ENCODE peak calls at places on chromosomes 5 and 9, in nine cellular contexts. G is heart left ventricle, I is transverse colon, J is fibroblast of lung, L is iPS DF 6.9, O is mucosa of descending colon, Z is adrenal gland, V is right cardiac atrium, B is IMR-90. P is an unnamed sample. For H3K4me1, the result is how much of the 10 kb centered on the place peaks cover.

GRCh38 chr5:59119480-59119879 is 536.6 kb downstream of the RAB3C start:
- DNase-seq in J (no peak), V (no peak), L (no peak), O (no peak), I (no peak), B (no peak), G (no peak), Z (no peak), P (no peak)

GRCh38 chr5:114407783-114408182 is 45.9 kb downstream of the KCNN2 start:
- DNase-seq in O (no peak), V (no peak), B (no peak), G (no peak), J (no peak), Z (no peak), L (no peak), I (no peak), P (no peak)

GRCh38 chr5:137374110-137374853 is 124.8 kb downstream of the SPOCK1 start:
- DNase-seq in B (no peak), J (no peak), I (no peak), L (no peak), Z (no peak), V (no peak), O (no peak), G (no peak), P (no peak)

GRCh38 chr9:133127340-133127981 is 6.4 kb upstream of the RALGDS start:
- DNase-seq in O (peak), B (no peak), J (no peak), G (no peak), V (peak), L (no peak), Z (no peak), I (peak), P (peak)

GRCh38 chr5:57986746-57987145 is 473.1 kb downstream of the PLK2 start:
- DNase-seq in B (peak), I (no peak), O (no peak), V (no peak), G (no peak), L (no peak), J (peak), Z (no peak), P (no peak)

GRCh38 chr5:130624805-130625204 is 540.3 kb downstream of the HINT1 start:
- DNase-seq in V (no peak), L (no peak), Z (no peak), J (no peak), G (no peak), B (no peak), O (no peak), I (no peak), P (no peak)

GRCh38 chr9:125878241-125878640 is 131.1 kb downstream of the PBX3 start:
- DNase-seq in O (no peak), I (no peak), G (no peak), Z (no peak), L (no peak), B (no peak), V (no peak), J (no peak), P (no peak)

GRCh38 chr9:137070906-137071275 is 534 bp upstream of the SAPCD2 start:
- DNase-seq in L (no peak), V (peak), G (peak), Z (no peak), O (no peak), B (no peak), J (no peak), I (no peak), P (no peak)

GRCh38 chr9:117232991-117233390 is 181.9 kb downstream of the ASTN2 start:
- DNase-seq in G (no peak), L (no peak), J (no peak), V (no peak), O (no peak), B (no peak), Z (no peak), I (no peak), P (no peak)

GRCh38 chr9:127876764-127877562 is 512 bp downstream of the AK1 start:
- DNase-seq in B (no peak), L (no peak), Z (peak), J (no peak), O (no peak), V (peak), G (no peak), I (no peak), P (no peak)

GRCh38 chr5:132280371-132281240 is 13.6 kb upstream of the SLC22A4 start:
- DNase-seq in G (no peak), I (no peak), V (no peak), L (no peak), J (no peak), Z (no peak), O (no peak), B (no peak), P (no peak)

GRCh38 chr5:142627371-142628217 is 58.3 kb downstream of the FGF1 start:
- DNase-seq in O (no peak), I (no peak), B (peak), G (no peak), L (no peak), Z (no peak), V (no peak), J (no peak), P (no peak)

GRCh38 chr9:15211160-15211993 is 95.6 kb downstream of the TTC39B start:
- DNase-seq in Z (peak), G (peak), I (peak), O (peak), B (peak), J (peak), V (no peak), L (peak), P (peak)

GRCh38 chr9:106893088-106893487 is 30.1 kb downstream of the ZNF462 start:
- DNase-seq in O (no peak), L (no peak), V (no peak), I (no peak), J (peak), G (no peak), Z (no peak), B (peak), P (no peak)

GRCh38 chr5:14221768-14222167 is 78.6 kb downstream of the TRIO start:
- DNase-seq in B (no peak), G (no peak), I (no peak), O (no peak), J (no peak), L (no peak), Z (no peak), V (no peak), P (no peak)

GRCh38 chr9:4327504-4328191 is 27.8 kb upstream of the GLIS3 start:
- DNase-seq in Z (no peak), J (peak), O (no peak), V (no peak), L (no peak), G (no peak), I (no peak), B (peak), P (no peak)

GRCh38 chr5:79109527-79110492 is 1.8 kb upstream of the BHMT start:
- DNase-seq in J (no peak), O (peak), G (no peak), V (no peak), B (no peak), Z (no peak), I (no peak), L (no peak), P (no peak)

GRCh38 chr5:10046681-10047080 is 203.0 kb downstream of the ATPSCKMT start:
- DNase-seq in V (no peak), Z (no peak), I (no peak), L (no peak), J (no peak), G (no peak), B (no peak), O (no peak), P (no peak)

GRCh38 chr9:95103385-95104087 is 214.0 kb downstream of the FANCC start:
- DNase-seq in L (no peak), J (peak), O (no peak), V (peak), I (no peak), B (no peak), G (no peak), Z (no peak), P (no peak)

GRCh38 chr5:95870105-95870672 is 47.7 kb upstream of the GLRX start:
- DNase-seq in G (no peak), I (no peak), L (no peak), V (no peak), J (no peak), O (no peak), B (peak), Z (no peak), P (no peak)

GRCh38 chr9:104856413-104856941 is 71.5 kb downstream of the ABCA1 start:
- DNase-seq in Z (no peak), I (no peak), V (no peak), B (peak), G (no peak), O (no peak), L (no peak), J (peak), P (no peak)

GRCh38 chr9:84169240-84169639 is 171.3 kb downstream of the SLC28A3 start:
- DNase-seq in I (no peak), J (peak), B (peak), O (no peak), G (no peak), L (no peak), V (no peak), Z (no peak), P (no peak)

GRCh38 chr9:20835364-20836286 is 151.6 kb downstream of the FOCAD start:
- DNase-seq in I (no peak), G (no peak), Z (peak), J (peak), V (no peak), B (peak), O (no peak), L (no peak), P (no peak)

GRCh38 chr9:80052830-80053229 is 481.1 kb downstream of the TLE4 start:
- DNase-seq in O (no peak), Z (no peak), I (no peak), L (no peak), J (no peak), G (no peak), B (no peak), V (no peak), P (no peak)

GRCh38 chr5:135266975-135267374 is 132.1 kb downstream of the MACROH2A1 start:
- DNase-seq in V (no peak), L (no peak), G (no peak), I (no peak), J (peak), O (no peak), B (peak), Z (no peak), P (no peak)

GRCh38 chr5:13866792-13867191 is 77.7 kb downstream of the DNAH5 start:
- DNase-seq in V (peak), B (peak), G (no peak), I (no peak), L (no peak), J (peak), O (peak), Z (peak), P (no peak)

GRCh38 chr5:126208691-126209090 is 214.5 kb upstream of the GRAMD2B start:
- DNase-seq in L (no peak), J (no peak), V (no peak), B (no peak), G (no peak), I (no peak), O (no peak), Z (no peak), P (no peak)

GRCh38 chr5:54438601-54439399 is 16.7 kb upstream of the HSPB3 start:
- DNase-seq in J (no peak), V (no peak), L (no peak), B (no peak), G (no peak), Z (no peak), O (no peak), I (no peak), P (no peak)

GRCh38 chr9:137878146-137878941 is 762 bp downstream of the CACNA1B start:
- DNase-seq in I (no peak), Z (no peak), G (no peak), O (peak), L (peak), J (peak), B (no peak), V (peak), P (no peak)

DNA sequence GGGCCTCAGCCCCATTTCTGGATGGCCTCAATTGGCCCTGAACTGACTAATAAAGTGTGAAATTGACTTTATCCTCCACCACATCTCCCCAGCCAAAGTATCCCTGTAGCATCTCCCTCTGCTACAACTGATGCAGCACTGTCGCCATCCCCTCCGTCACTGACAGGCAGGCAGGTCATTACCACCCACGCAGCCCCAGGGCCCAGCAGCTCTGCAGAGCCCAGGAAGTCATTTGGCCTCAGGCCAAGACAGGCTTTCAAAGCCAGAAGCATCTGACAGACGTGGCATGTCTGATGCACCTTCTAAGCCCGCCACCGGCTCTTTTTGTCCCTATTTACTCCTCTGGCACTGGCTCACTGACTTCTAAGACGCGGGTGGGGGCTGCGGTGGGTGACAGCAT is 65.3 kb downstream of the ARHGEF37 start:
- DNase-seq in V (no peak), J (no peak), I (no peak), B (peak), G (peak), L (no peak), Z (no peak), O (no peak), P (peak)
- H3K4me1 ChIP-seq in V (under half), J (under half), I (under half), B (under half), G (under half), L (under half), Z (under half), O (under half), P (under half)

DNA sequence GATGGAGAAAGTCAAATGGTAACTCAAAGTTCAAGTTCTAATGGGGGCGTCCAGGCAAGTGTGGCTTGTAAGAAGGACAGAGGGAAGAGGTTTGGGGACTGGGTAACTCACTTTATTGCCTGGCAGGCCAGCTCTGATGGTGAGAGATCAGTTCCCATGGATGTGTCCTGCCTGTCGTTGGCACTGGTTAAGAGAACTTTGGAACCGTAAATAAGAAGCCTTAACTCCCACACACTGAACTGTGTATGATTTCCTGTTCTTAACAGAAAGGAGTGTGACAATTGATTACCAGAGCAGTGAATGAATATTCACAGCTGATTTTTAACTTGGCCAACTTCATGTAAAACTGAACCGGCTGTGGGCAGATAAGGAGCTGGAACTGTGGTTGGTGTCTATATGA is 63.2 kb downstream of the MEGF10 start:
- DNase-seq in G (no peak), V (no peak), J (no peak), L (no peak), Z (no peak), I (peak), B (no peak), O (peak), P (no peak)
- H3K4me3 ChIP-seq in G (no peak), V (no peak), J (no peak), L (no peak), Z (no peak), I (no peak), B (no peak), O (no peak), P (no peak)

DNA sequence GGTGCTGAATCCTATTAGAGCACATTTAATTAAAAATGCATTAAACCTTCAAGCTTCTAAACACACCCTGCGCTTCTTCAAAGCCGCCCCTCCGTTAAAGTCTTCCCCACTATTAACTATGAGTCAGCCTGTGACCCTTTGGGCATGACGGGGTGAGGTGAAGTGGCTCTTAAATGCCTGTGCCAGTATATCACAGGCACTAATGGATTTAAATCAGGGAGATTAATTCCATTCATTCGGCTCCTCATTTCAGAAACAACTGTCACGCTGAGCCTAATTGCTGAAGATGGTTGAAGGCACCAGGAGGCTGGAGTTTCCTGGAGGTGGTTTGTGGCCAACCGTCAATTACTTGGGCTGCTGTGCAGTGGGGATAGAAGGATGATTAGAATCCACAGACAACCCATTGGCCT is 192.6 kb upstream of the MSX2 start:
- DNase-seq in O (no peak), V (no peak), B (no peak), J (no peak), I (no peak), Z (no peak), G (no peak), L (no peak), P (no peak)
- H3K4me1 ChIP-seq in O (under half), V (under half), B (under half), J (under half), I (under half), Z (under half), G (under half), L (under half), P (under half)

GRCh38 chr5:176366575-176366894 is 1.2 kb downstream of the ARL10 start:
- DNase-seq in I (no peak), O (no peak), J (no peak), L (no peak), V (no peak), G (no peak), B (no peak), Z (no peak), P (no peak)
- H3K4me3 ChIP-seq in I (peak), O (no peak), J (peak), L (peak), V (no peak), G (peak), B (peak), Z (no peak), P (no peak)

DNA sequence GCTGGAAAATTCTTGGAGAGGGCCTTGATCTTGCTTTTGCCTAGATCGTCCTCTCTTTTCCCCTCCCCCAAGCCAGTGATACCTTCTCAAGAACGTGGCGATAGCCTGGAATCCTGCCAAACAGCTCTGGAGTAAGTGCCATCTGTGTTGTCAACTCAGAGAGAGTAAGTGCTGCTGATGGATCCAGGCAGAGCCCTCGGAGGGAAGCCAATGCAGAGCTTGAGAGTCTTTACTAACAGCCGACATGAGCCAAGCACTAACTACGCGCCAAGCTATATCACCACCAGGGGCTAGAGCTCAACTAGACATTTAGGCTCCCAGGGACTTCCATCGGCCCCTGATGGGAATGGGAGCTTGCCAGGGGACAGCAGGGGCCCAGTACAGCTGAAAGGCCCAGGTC is 17.6 kb downstream of the RAPGEF1 start:
- DNase-seq in J (peak), I (no peak), O (no peak), V (peak), G (peak), Z (no peak), L (no peak), B (no peak), P (no peak)
- H3K4me1 ChIP-seq in J (under half), I (under half), O (under half), V (under half), G (under half), Z (under half), L (under half), B (under half), P (under half)

GRCh38 chr5:141477815-141478214 is 2.0 kb downstream of the PCDHGC3 start:
- DNase-seq in L (no peak), G (no peak), B (no peak), Z (no peak), I (no peak), O (no peak), J (no peak), V (no peak), P (no peak)

GRCh38 chr5:141476132-141476909 is 555 bp downstream of the PCDHGC3 start:
- DNase-seq in L (no peak), B (peak), G (peak), V (peak), O (peak), I (peak), J (peak), Z (peak), P (no peak)

GRCh38 chr5:141478321-141478945 is 2.7 kb downstream of the PCDHGC3 start:
- DNase-seq in G (no peak), I (peak), Z (no peak), J (no peak), O (peak), B (peak), V (peak), L (no peak), P (no peak)

GRCh38 chr5:141475625-141476131 is at the start of gene PCDHGC3:
- DNase-seq in I (peak), V (peak), B (peak), O (peak), Z (peak), L (no peak), G (peak), J (peak), P (no peak)

GRCh38 chr5:141477169-141477568 is 1.4 kb downstream of the PCDHGC3 start:
- DNase-seq in I (no peak), L (no peak), V (no peak), Z (no peak), B (no peak), J (no peak), O (no peak), G (no peak), P (no peak)
- H3K4me3 ChIP-seq in I (peak), L (no peak), V (peak), Z (peak), B (peak), J (peak), O (no peak), G (peak), P (no peak)